ENCODE peak calls at places on chromosomes 12 and 14, in six cellular contexts. B, V, T, N, H and X are unnamed samples.

GRCh38 chr14:68961781-68962584 is 17.1 kb downstream of the ACTN1 start:
- DNase-seq in T (peak), H (peak), B (no peak), V (no peak), N (peak), X (peak)

GRCh38 chr12:39723831-39724230 is 104.2 kb upstream of the ABCD2 start:
- DNase-seq in H (peak), B (peak), N (no peak), T (peak), V (no peak), X (no peak)

GRCh38 chr12:3321881-3322280 is 169.1 kb upstream of the PRMT8 start:
- DNase-seq in H (no peak), T (no peak), N (no peak), B (no peak), V (no peak), X (no peak)

GRCh38 chr14:103067231-103067954 is 10.0 kb upstream of the CDC42BPB start:
- DNase-seq in H (peak), B (no peak), T (peak), V (no peak), N (no peak), X (no peak)

GRCh38 chr12:46659844-46660243 is 166.0 kb downstream of the SLC38A4 start:
- DNase-seq in H (no peak), N (no peak), V (no peak), B (no peak), T (peak), X (no peak)

GRCh38 chr12:114407034-114407420 is 1.1 kb upstream of the TBX5 start:
- DNase-seq in V (no peak), H (no peak), T (peak), B (no peak), N (no peak), X (no peak)

GRCh38 chr14:95614335-95614734 is 71.9 kb upstream of the TCL1B start:
- DNase-seq in B (peak), T (peak), V (no peak), H (peak), N (no peak), X (no peak)

GRCh38 chr12:58978717-58979116 is 58.4 kb upstream of the LRIG3 start:
- DNase-seq in N (no peak), B (no peak), T (no peak), V (no peak), H (no peak), X (no peak)

GRCh38 chr12:21476949-21477348 is 24.5 kb downstream of the RECQL start:
- DNase-seq in B (no peak), H (no peak), V (no peak), T (peak), N (no peak), X (no peak)

GRCh38 chr14:79614443-79614842 is 596.9 kb downstream of the DIO2 start:
- DNase-seq in B (no peak), N (no peak), V (no peak), H (no peak), T (no peak), X (no peak)

GRCh38 chr14:56854325-56854724 is 44.0 kb upstream of the OTX2 start:
- DNase-seq in T (no peak), H (no peak), B (no peak), V (no peak), N (no peak), X (no peak)

GRCh38 chr12:93879476-93880376 is 202.6 kb downstream of the CRADD start:
- DNase-seq in B (no peak), H (peak), N (no peak), V (no peak), T (peak), X (no peak)

GRCh38 chr12:130560321-130560720 is 155.8 kb downstream of the RIMBP2 start:
- DNase-seq in H (no peak), T (no peak), V (no peak), N (no peak), B (no peak), X (no peak)

GRCh38 chr12:48690990-48691389 is 9.0 kb upstream of the KANSL2 start:
- DNase-seq in B (no peak), T (no peak), V (no peak), N (no peak), H (no peak), X (no peak)

GRCh38 chr12:44847888-44848770 is 28.0 kb downstream of the NELL2 start:
- DNase-seq in N (no peak), T (no peak), H (no peak), V (peak), B (peak), X (no peak)

GRCh38 chr14:104803916-104804371 is 3.0 kb downstream of the ZBTB42 start:
- DNase-seq in N (no peak), V (no peak), B (no peak), T (peak), H (no peak), X (no peak)

GRCh38 chr14:59305231-59305630 is 116.8 kb downstream of the DAAM1 start:
- DNase-seq in N (no peak), H (no peak), T (peak), B (no peak), V (no peak), X (no peak)
- H3K4me3 ChIP-seq in N (no peak), H (no peak), T (peak), B (no peak), V (no peak), X (no peak)

GRCh38 chr12:105271364-105271763 is 35.4 kb upstream of the APPL2 start:
- DNase-seq in V (no peak), T (no peak), B (no peak), N (no peak), H (no peak), X (no peak)
- H3K4me2 ChIP-seq in V (no peak), T (peak), B (no peak), N (no peak), H (no peak), X (no peak)

GRCh38 chr12:122891661-122892525 is 4.0 kb downstream of the VPS37B start:
- DNase-seq in B (no peak), N (peak), V (peak), T (peak), H (peak), X (peak)
- H3K4me3 ChIP-seq in B (no peak), N (peak), V (peak), T (peak), H (no peak), X (peak)

GRCh38 chr14:64992328-64992885 is 5.7 kb downstream of the FNTB start:
- DNase-seq in H (no peak), V (no peak), T (no peak), N (no peak), B (no peak), X (no peak)
- H3K4me2 ChIP-seq in H (no peak), V (no peak), T (no peak), N (no peak), B (no peak), X (no peak)

GRCh38 chr12:27561535-27562350 is 37.7 kb downstream of the PPFIBP1 start:
- DNase-seq in T (peak), V (no peak), H (peak), B (no peak), N (no peak), X (no peak)
- H3K4me3 ChIP-seq in T (peak), V (no peak), H (no peak), B (no peak), N (no peak), X (no peak)

GRCh38 chr14:20499881-20500280 is 5.5 kb upstream of the RNASE10 start:
- DNase-seq in N (no peak), T (no peak), B (no peak), V (no peak), H (no peak), X (no peak)

GRCh38 chr14:20501346-20501745 is 4.0 kb upstream of the RNASE10 start:
- DNase-seq in B (no peak), H (peak), V (no peak), N (no peak), T (peak), X (no peak)

GRCh38 chr14:20498622-20499021 is 6.7 kb upstream of the RNASE10 start:
- DNase-seq in T (no peak), V (no peak), H (no peak), B (no peak), N (no peak), X (no peak)

GRCh38 chr14:20494935-20495766 is 10.2 kb upstream of the RNASE10 start:
- DNase-seq in N (no peak), V (no peak), H (no peak), B (no peak), T (peak), X (no peak)

GRCh38 chr14:20499108-20499507 is 6.2 kb upstream of the RNASE10 start:
- DNase-seq in B (no peak), V (no peak), T (no peak), N (no peak), H (no peak), X (peak)
- H3K4me2 ChIP-seq in B (no peak), V (no peak), T (no peak), N (no peak), H (no peak), X (peak)

GRCh38 chr14:22822619-22823551 is 6.8 kb upstream of the MRPL52 start:
- DNase-seq in N (peak), B (peak), H (peak), V (peak), T (peak), X (peak)

GRCh38 chr14:22821193-22822016 is 6.2 kb upstream of the SLC7A7 start:
- DNase-seq in B (no peak), H (peak), T (peak), N (no peak), V (no peak), X (peak)

GRCh38 chr14:22822017-22822618 is 6.9 kb upstream of the SLC7A7 start:
- DNase-seq in T (no peak), B (no peak), N (peak), H (no peak), V (no peak), X (peak)

GRCh38 chr14:22820731-22821130 is 5.5 kb upstream of the SLC7A7 start:
- DNase-seq in N (no peak), B (no peak), V (no peak), H (peak), T (peak), X (peak)

DNA sequence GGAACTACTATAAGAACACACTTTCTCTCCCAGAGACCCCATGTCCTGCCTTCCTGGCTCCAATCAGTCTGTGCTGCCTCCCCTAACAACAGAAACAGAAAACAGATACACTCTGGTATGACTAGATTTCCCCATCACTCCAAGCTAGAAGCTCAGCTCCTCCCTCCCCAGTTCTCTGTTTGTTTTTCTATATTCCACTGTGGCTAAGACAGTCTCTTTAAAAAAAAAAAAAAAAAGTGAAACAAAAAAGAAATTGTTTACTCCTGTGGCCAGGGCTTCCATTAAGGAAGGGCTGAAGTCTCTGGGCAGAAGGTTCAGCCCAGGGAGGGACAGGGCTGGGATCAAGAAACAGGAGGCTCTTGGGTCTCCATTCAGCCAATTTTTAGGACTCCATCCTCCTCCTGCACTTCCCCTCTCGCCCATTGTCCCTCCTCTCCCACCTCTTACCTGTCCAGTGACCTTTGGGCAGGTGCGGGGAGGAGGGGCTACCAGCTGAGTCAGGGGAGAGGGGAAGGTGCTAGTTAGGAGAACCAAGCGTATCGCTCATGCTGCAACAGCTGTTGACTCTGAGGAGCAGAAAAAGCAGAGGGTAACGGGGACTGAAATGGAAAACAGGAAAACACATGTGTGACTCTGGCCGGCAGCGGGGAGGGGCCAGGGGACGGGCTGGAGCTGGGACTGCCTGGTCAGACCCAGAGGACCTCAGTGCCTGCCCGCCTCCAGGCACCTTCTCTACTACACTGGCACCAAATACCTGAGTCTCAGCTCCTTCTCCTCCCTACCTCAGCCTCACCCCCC is 4.2 kb upstream of the SLC7A7 start:
- DNase-seq in T (peak), B (no peak), H (peak), N (no peak), V (peak), X (peak)
- H3K4me3 ChIP-seq in T (peak), B (no peak), H (no peak), N (no peak), V (peak), X (peak)